ENCODE peak calls at places on chromosomes 1 and 21, in nine cellular contexts. I is activated T-helper 1 cell treated with anti-CD3 and anti-CD28 coated beads, Interleukin-12 subunit alpha, Interleukin-12 subunit beta, Interleukin-2, Interleukin-4 antibody, amounts not matched to agents 30 ng/mL and 10 ng/mL and 1 ng/mL, durations not matched to agents 14 hours and 24 hours and 36 hours; U is Panc1; Z is astrocyte; S is stimulated activated CD4-positive, alpha-beta T cell treated with anti-CD3 and anti-CD28 coated beads, Interleukin-4, amount 100 ng/mL, for 48 hours; N is LoVo; L is uterus; C is Right ventricle myocardium superior; R is DMS153. B is an unnamed sample.

GRCh38 chr1:28066393-28067154 is 21.8 kb downstream of the EYA3 start:
- DNase-seq in I (no peak), U (no peak), Z (no peak), S (no peak), N (no peak), L (no peak), C (no peak), R (no peak), B (no peak)

GRCh38 chr1:167774710-167775109 is 52.9 kb downstream of the MPZL1 start:
- DNase-seq in I (no peak), U (no peak), Z (peak; percentile 41), S (no peak), N (no peak), L (no peak), C (no peak), R (no peak), B (no peak)

GRCh38 chr1:223018534-223018933 is 124.5 kb downstream of the TLR5 start:
- DNase-seq in I (no peak), U (no peak), Z (no peak), S (no peak), N (no peak), L (no peak), C (no peak), R (no peak), B (no peak)

GRCh38 chr1:237788069-237788468 is 102.7 kb downstream of the ZP4 start:
- DNase-seq in I (no peak), U (no peak), Z (no peak), S (no peak), N (no peak), L (no peak), C (no peak), R (no peak), B (peak; percentile 71)

GRCh38 chr1:248822148-248823032 is 3.3 kb downstream of the SH3BP5L start:
- DNase-seq in I (no peak), U (no peak), Z (peak; percentile 21), S (no peak), N (no peak), L (no peak), C (no peak), R (no peak), B (no peak)

GRCh38 chr1:109298666-109299086 is 8.1 kb downstream of the MYBPHL start:
- DNase-seq in I (no peak), U (no peak), Z (no peak), S (no peak), N (no peak), L (no peak), C (no peak), R (no peak), B (no peak)

GRCh38 chr1:203175237-203176181 is at the start of gene MYBPH:
- DNase-seq in I (no peak), U (no peak), Z (no peak), S (no peak), N (no peak), L (no peak), C (peak; percentile 73), R (no peak), B (no peak)

GRCh38 chr1:31595836-31596736 is 19.8 kb downstream of the TINAGL1 start:
- DNase-seq in I (no peak), U (no peak), Z (no peak), S (no peak), N (no peak), L (no peak), C (no peak), R (no peak), B (no peak)

GRCh38 chr1:110874303-110875215 is 1.6 kb downstream of the CD53 start:
- DNase-seq in I (no peak), U (no peak), Z (no peak), S (no peak), N (no peak), L (no peak), C (no peak), R (no peak), B (peak; percentile 32)

GRCh38 chr21:21664871-21665270 is 666.7 kb downstream of the NCAM2 start:
- DNase-seq in I (no peak), U (no peak), Z (peak; percentile 13), S (no peak), N (no peak), L (no peak), C (no peak), R (no peak), B (no peak)

GRCh38 chr1:186620951-186621350 is 59.3 kb downstream of the PTGS2 start:
- DNase-seq in I (no peak), U (no peak), Z (peak; percentile 98), S (no peak), N (no peak), L (no peak), C (no peak), R (no peak), B (no peak)

GRCh38 chr1:226519741-226520598 is 28.6 kb upstream of the STUM start:
- DNase-seq in I (no peak), U (no peak), Z (no peak), S (no peak), N (no peak), L (no peak), C (no peak), R (no peak), B (no peak)

GRCh38 chr1:206470692-206471414 is 577 bp downstream of the IKBKE start:
- DNase-seq in I (peak; percentile 61), U (no peak), Z (peak; percentile 82), S (no peak), N (no peak), L (no peak), C (peak; percentile 41), R (peak; percentile 35), B (peak; percentile 48)

GRCh38 chr1:33791251-33791650 is 72.6 kb upstream of the HMGB4 start:
- DNase-seq in I (peak; percentile 1), U (no peak), Z (no peak), S (no peak), N (no peak), L (no peak), C (no peak), R (no peak), B (no peak)

GRCh38 chr1:156801409-156802121 is 15.1 kb downstream of the SH2D2A start:
- DNase-seq in I (no peak), U (no peak), Z (peak; percentile 90), S (no peak), N (no peak), L (peak; percentile 80), C (no peak), R (no peak), B (peak; percentile 2)

GRCh38 chr1:24094554-24094953 is 17.4 kb downstream of the MYOM3 start:
- DNase-seq in I (no peak), U (no peak), Z (no peak), S (no peak), N (no peak), L (no peak), C (no peak), R (no peak), B (no peak)

GRCh38 chr1:109632671-109633346 is 13.2 kb downstream of the AMPD2 start:
- DNase-seq in I (no peak), U (no peak), Z (no peak), S (no peak), N (no peak), L (peak; percentile 58), C (no peak), R (no peak), B (peak; percentile 3)

GRCh38 chr1:39609618-39610331 is 29.7 kb downstream of the HEYL start:
- DNase-seq in I (peak; percentile 67), U (peak; percentile 13), Z (no peak), S (peak; percentile 86), N (no peak), L (peak; percentile 56), C (peak; percentile 89), R (peak; percentile 41), B (peak; percentile 95)